ENCODE peak calls at places on chromosomes 12 and 14, in nine cellular contexts. One of them, this sample, is unnamed.

GRCh38 chr12:12506541-12506940 is 56.1 kb downstream of the DUSP16 start:
- DNase-seq in stimulated activated CD4-positive, alpha-beta T cell treated with anti-CD3 and anti-CD28 coated beads, Interleukin-1b, Interleukin-23, amount 100 ng/mL, for 48 hours: no peak
- DNase-seq in activated T-cell treated with anti-CD3 and anti-CD28 coated beads, Interleukin-2, amount 50 U/mL, for 4 hours: no peak
- DNase-seq in DMS79: no peak
- DNase-seq in left ventricle myocardium superior: peak; percentile 37
- DNase-seq in BE2C: peak; percentile 23
- DNase-seq in neural crest cell: no peak
- DNase-seq in NCI-H1694: no peak
- DNase-seq in SHP77 treated with DMSO at 0.1 percent for 48 hours: no peak
- DNase-seq in this sample: no peak

GRCh38 chr12:54750-55535 is 11.6 kb upstream of the IQSEC3 start:
- DNase-seq in stimulated activated CD4-positive, alpha-beta T cell treated with anti-CD3 and anti-CD28 coated beads, Interleukin-1b, Interleukin-23, amount 100 ng/mL, for 48 hours: no peak
- DNase-seq in activated T-cell treated with anti-CD3 and anti-CD28 coated beads, Interleukin-2, amount 50 U/mL, for 4 hours: no peak
- DNase-seq in DMS79: no peak
- DNase-seq in left ventricle myocardium superior: no peak
- DNase-seq in BE2C: no peak
- DNase-seq in neural crest cell: no peak
- DNase-seq in NCI-H1694: no peak
- DNase-seq in SHP77 treated with DMSO at 0.1 percent for 48 hours: no peak
- DNase-seq in this sample: no peak

GRCh38 chr12:4272014-4272975 is 1.3 kb upstream of the CCND2 start:
- DNase-seq in stimulated activated CD4-positive, alpha-beta T cell treated with anti-CD3 and anti-CD28 coated beads, Interleukin-1b, Interleukin-23, amount 100 ng/mL, for 48 hours: peak; percentile 93
- DNase-seq in activated T-cell treated with anti-CD3 and anti-CD28 coated beads, Interleukin-2, amount 50 U/mL, for 4 hours: peak; percentile 88
- DNase-seq in DMS79: no peak
- DNase-seq in left ventricle myocardium superior: peak; percentile 80
- DNase-seq in BE2C: no peak
- DNase-seq in neural crest cell: peak; percentile 63
- DNase-seq in NCI-H1694: no peak
- DNase-seq in SHP77 treated with DMSO at 0.1 percent for 48 hours: no peak
- DNase-seq in this sample: no peak

GRCh38 chr14:35385042-35385839 is 19.3 kb downstream of the NFKBIA start:
- DNase-seq in stimulated activated CD4-positive, alpha-beta T cell treated with anti-CD3 and anti-CD28 coated beads, Interleukin-1b, Interleukin-23, amount 100 ng/mL, for 48 hours: no peak
- DNase-seq in activated T-cell treated with anti-CD3 and anti-CD28 coated beads, Interleukin-2, amount 50 U/mL, for 4 hours: no peak
- DNase-seq in DMS79: peak; percentile 100
- DNase-seq in left ventricle myocardium superior: peak; percentile 89
- DNase-seq in BE2C: peak; percentile 84
- DNase-seq in neural crest cell: no peak
- DNase-seq in NCI-H1694: peak; percentile 84
- DNase-seq in SHP77 treated with DMSO at 0.1 percent for 48 hours: peak; percentile 81
- DNase-seq in this sample: peak; percentile 95

GRCh38 chr12:101619026-101619827 is 24.5 kb downstream of the MYBPC1 start:
- DNase-seq in stimulated activated CD4-positive, alpha-beta T cell treated with anti-CD3 and anti-CD28 coated beads, Interleukin-1b, Interleukin-23, amount 100 ng/mL, for 48 hours: no peak
- DNase-seq in activated T-cell treated with anti-CD3 and anti-CD28 coated beads, Interleukin-2, amount 50 U/mL, for 4 hours: no peak
- DNase-seq in DMS79: no peak
- DNase-seq in left ventricle myocardium superior: no peak
- DNase-seq in BE2C: no peak
- DNase-seq in neural crest cell: no peak
- DNase-seq in NCI-H1694: no peak
- DNase-seq in SHP77 treated with DMSO at 0.1 percent for 48 hours: no peak
- DNase-seq in this sample: no peak

GRCh38 chr14:104385189-104386135 is 194.1 kb upstream of the C14orf180 start:
- DNase-seq in stimulated activated CD4-positive, alpha-beta T cell treated with anti-CD3 and anti-CD28 coated beads, Interleukin-1b, Interleukin-23, amount 100 ng/mL, for 48 hours: no peak
- DNase-seq in activated T-cell treated with anti-CD3 and anti-CD28 coated beads, Interleukin-2, amount 50 U/mL, for 4 hours: peak; percentile 2
- DNase-seq in DMS79: no peak
- DNase-seq in left ventricle myocardium superior: no peak
- DNase-seq in BE2C: no peak
- DNase-seq in neural crest cell: no peak
- DNase-seq in NCI-H1694: no peak
- DNase-seq in SHP77 treated with DMSO at 0.1 percent for 48 hours: no peak
- DNase-seq in this sample: no peak

GRCh38 chr14:22221508-22221907 is 367.5 kb downstream of the DAD1 start:
- DNase-seq in stimulated activated CD4-positive, alpha-beta T cell treated with anti-CD3 and anti-CD28 coated beads, Interleukin-1b, Interleukin-23, amount 100 ng/mL, for 48 hours: no peak
- DNase-seq in activated T-cell treated with anti-CD3 and anti-CD28 coated beads, Interleukin-2, amount 50 U/mL, for 4 hours: no peak
- DNase-seq in DMS79: no peak
- DNase-seq in left ventricle myocardium superior: no peak
- DNase-seq in BE2C: no peak
- DNase-seq in neural crest cell: no peak
- DNase-seq in NCI-H1694: no peak
- DNase-seq in SHP77 treated with DMSO at 0.1 percent for 48 hours: no peak
- DNase-seq in this sample: no peak

GRCh38 chr12:53514626-53515290 is 7.5 kb upstream of the NPFF start:
- DNase-seq in stimulated activated CD4-positive, alpha-beta T cell treated with anti-CD3 and anti-CD28 coated beads, Interleukin-1b, Interleukin-23, amount 100 ng/mL, for 48 hours: no peak
- DNase-seq in activated T-cell treated with anti-CD3 and anti-CD28 coated beads, Interleukin-2, amount 50 U/mL, for 4 hours: no peak
- DNase-seq in DMS79: no peak
- DNase-seq in left ventricle myocardium superior: no peak
- DNase-seq in BE2C: no peak
- DNase-seq in neural crest cell: no peak
- DNase-seq in NCI-H1694: no peak
- DNase-seq in SHP77 treated with DMSO at 0.1 percent for 48 hours: no peak
- DNase-seq in this sample: no peak

GRCh38 chr12:118058881-118059644 is 1.9 kb downstream of the WSB2 start:
- DNase-seq in stimulated activated CD4-positive, alpha-beta T cell treated with anti-CD3 and anti-CD28 coated beads, Interleukin-1b, Interleukin-23, amount 100 ng/mL, for 48 hours: no peak
- DNase-seq in activated T-cell treated with anti-CD3 and anti-CD28 coated beads, Interleukin-2, amount 50 U/mL, for 4 hours: no peak
- DNase-seq in DMS79: no peak
- DNase-seq in left ventricle myocardium superior: no peak
- DNase-seq in BE2C: no peak
- DNase-seq in neural crest cell: no peak
- DNase-seq in NCI-H1694: no peak
- DNase-seq in SHP77 treated with DMSO at 0.1 percent for 48 hours: no peak
- DNase-seq in this sample: no peak